ENCODE peak calls at places on chromosomes 5 and 9, in seven cellular contexts. G, U, I, D, J, B and C are unnamed samples.

GRCh38 chr5:97501286-97501964 is 318.4 kb upstream of the RIOK2 start:
- DNase-seq in I (peak), B (no peak), D (no peak), J (no peak), U (no peak), G (no peak), C (no peak)

GRCh38 chr9:37382161-37382981 is 40.1 kb upstream of the GRHPR start:
- DNase-seq in D (no peak), B (no peak), G (no peak), J (no peak), U (peak), I (no peak), C (no peak)

GRCh38 chr5:36573441-36573840 is 33.0 kb upstream of the SLC1A3 start:
- DNase-seq in B (no peak), G (peak), J (no peak), D (no peak), U (no peak), I (peak), C (no peak)

GRCh38 chr9:137286980-137287383 is 9.5 kb downstream of the TOR4A start:
- DNase-seq in G (no peak), D (no peak), I (peak), B (peak), J (no peak), U (peak), C (no peak)

GRCh38 chr9:10094563-10094962 is 518.2 kb downstream of the PTPRD start:
- DNase-seq in U (no peak), D (no peak), B (no peak), G (no peak), J (no peak), I (no peak), C (no peak)

GRCh38 chr9:18393340-18394130 is 80.4 kb upstream of the ADAMTSL1 start:
- DNase-seq in I (peak), U (no peak), B (peak), J (no peak), D (no peak), G (peak), C (no peak)

GRCh38 chr9:74138182-74138581 is 359.0 kb upstream of the RORB start:
- DNase-seq in I (no peak), D (no peak), B (no peak), G (no peak), J (no peak), U (no peak), C (no peak)

GRCh38 chr9:129432671-129433154 is 188.2 kb downstream of the C9orf50 start:
- DNase-seq in D (no peak), B (no peak), G (no peak), J (no peak), U (no peak), I (no peak), C (no peak)

GRCh38 chr5:54743997-54744788 is 226.6 kb downstream of the SNX18 start:
- DNase-seq in G (peak), B (peak), D (no peak), I (peak), U (peak), J (no peak), C (peak)

GRCh38 chr9:111366978-111367377 is 37.0 kb upstream of the OR2K2 start:
- DNase-seq in I (no peak), G (no peak), D (no peak), B (no peak), J (no peak), U (no peak), C (no peak)

GRCh38 chr9:82275531-82275930 is 287.0 kb downstream of the SPATA31D1 start:
- DNase-seq in B (no peak), J (no peak), D (no peak), G (no peak), I (no peak), U (no peak), C (no peak)

GRCh38 chr5:141330299-141331080 is at the start of gene PCDHGA1:
- DNase-seq in G (no peak), I (peak), J (no peak), U (peak), D (no peak), B (no peak), C (no peak)

GRCh38 chr9:127968717-127969383 is 11.9 kb downstream of the EEIG1 start:
- DNase-seq in G (peak), I (peak), U (no peak), D (peak), B (no peak), J (no peak), C (no peak)

GRCh38 chr5:171945476-171945875 is 61.0 kb downstream of the FBXW11 start:
- DNase-seq in G (no peak), B (no peak), I (no peak), J (no peak), U (no peak), D (no peak), C (no peak)

GRCh38 chr9:117734523-117735314 is 30.5 kb downstream of the TLR4 start:
- DNase-seq in D (no peak), B (no peak), I (peak), G (no peak), U (no peak), J (no peak), C (no peak)

GRCh38 chr9:124449381-124450151 is 685 bp upstream of the ADGRD2 start:
- DNase-seq in J (no peak), B (no peak), D (no peak), U (peak), I (peak), G (no peak), C (no peak)

GRCh38 chr5:149561848-149562247 is 10.6 kb upstream of the CSNK1A1 start:
- DNase-seq in I (peak), B (peak), J (no peak), D (no peak), G (peak), U (no peak), C (no peak)

GRCh38 chr5:40071870-40072269 is 607.8 kb upstream of the PTGER4 start:
- DNase-seq in G (no peak), U (no peak), B (no peak), D (no peak), I (peak), J (no peak), C (no peak)

GRCh38 chr5:79301046-79301712 is 65.2 kb downstream of the JMY start:
- DNase-seq in I (peak), D (no peak), J (no peak), G (no peak), B (peak), U (no peak), C (no peak)

GRCh38 chr5:54462281-54462680 is 6.8 kb downstream of the HSPB3 start:
- DNase-seq in J (no peak), G (no peak), D (no peak), I (no peak), U (no peak), B (no peak), C (no peak)

GRCh38 chr5:961002-961710 is 47.4 kb upstream of the NKD2 start:
- DNase-seq in J (no peak), I (no peak), U (no peak), D (no peak), B (no peak), G (no peak), C (no peak)

GRCh38 chr9:73412874-73413273 is 261.2 kb downstream of the ANXA1 start:
- DNase-seq in D (no peak), G (no peak), J (no peak), B (no peak), U (no peak), I (no peak), C (no peak)

GRCh38 chr5:2695200-2695891 is 56.1 kb downstream of the IRX2 start:
- DNase-seq in U (no peak), I (no peak), J (no peak), G (no peak), B (no peak), D (no peak), C (no peak)

GRCh38 chr5:19701731-19702130 is 286.3 kb downstream of the CDH18 start:
- DNase-seq in I (no peak), G (no peak), D (no peak), B (no peak), J (no peak), U (no peak), C (no peak)

GRCh38 chr5:59842999-59843398 is 50.5 kb downstream of the PDE4D start:
- DNase-seq in B (no peak), G (no peak), J (no peak), D (no peak), U (no peak), I (no peak), C (no peak)

GRCh38 chr5:156529902-156530301 is 202.9 kb downstream of the SGCD start:
- DNase-seq in B (no peak), I (no peak), J (no peak), U (no peak), G (no peak), D (no peak), C (no peak)

GRCh38 chr5:181167814-181168488 is 20.6 kb downstream of the OR2V2 start:
- DNase-seq in G (no peak), U (no peak), D (no peak), I (no peak), J (peak), B (peak), C (no peak)

GRCh38 chr5:156411-157072 is 34.8 kb upstream of the LRRC14B start:
- DNase-seq in J (peak), G (no peak), I (no peak), B (no peak), D (no peak), U (no peak), C (peak)

GRCh38 chr5:112149727-112150126 is 269.4 kb downstream of the EPB41L4A start:
- DNase-seq in G (no peak), B (no peak), D (no peak), J (no peak), U (no peak), I (no peak), C (no peak)

GRCh38 chr5:154461531-154461930 is 15.7 kb downstream of the SAP30L start:
- DNase-seq in I (peak), G (no peak), B (no peak), U (no peak), J (no peak), D (no peak), C (no peak)

GRCh38 chr9:89988458-89988857 is 383.6 kb downstream of the GADD45G start:
- DNase-seq in G (no peak), I (no peak), D (no peak), U (no peak), B (no peak), J (no peak), C (no peak)

GRCh38 chr9:16425572-16425971 is 444.9 kb downstream of the BNC2 start:
- DNase-seq in G (no peak), U (no peak), J (no peak), B (no peak), D (no peak), I (peak), C (no peak)

GRCh38 chr9:137945581-137945980 is 68.0 kb downstream of the CACNA1B start:
- DNase-seq in D (no peak), J (no peak), U (no peak), G (no peak), B (no peak), I (peak), C (no peak)

GRCh38 chr9:69946800-69947437 is 96.7 kb upstream of the MAMDC2 start:
- DNase-seq in I (peak), U (no peak), B (peak), G (peak), D (no peak), J (no peak), C (peak)

GRCh38 chr5:38226091-38226490 is 32.3 kb upstream of the EGFLAM start:
- DNase-seq in I (no peak), D (no peak), B (no peak), U (no peak), G (no peak), J (no peak), C (no peak)

GRCh38 chr9:120904061-120904998 is 22.3 kb downstream of the TRAF1 start:
- DNase-seq in B (no peak), J (no peak), I (no peak), D (no peak), U (no peak), G (no peak), C (no peak)

GRCh38 chr5:148807845-148808244 is 18.6 kb upstream of the ADRB2 start:
- DNase-seq in G (no peak), U (no peak), I (no peak), D (no peak), B (no peak), J (no peak), C (peak)

GRCh38 chr5:153546566-153546965 is 56.1 kb downstream of the GRIA1 start:
- DNase-seq in J (no peak), B (no peak), G (peak), I (peak), U (no peak), D (no peak), C (no peak)

GRCh38 chr9:95092321-95093072 is 225.0 kb downstream of the FANCC start:
- DNase-seq in G (peak), J (no peak), U (no peak), B (peak), I (peak), D (no peak), C (no peak)

DNA sequence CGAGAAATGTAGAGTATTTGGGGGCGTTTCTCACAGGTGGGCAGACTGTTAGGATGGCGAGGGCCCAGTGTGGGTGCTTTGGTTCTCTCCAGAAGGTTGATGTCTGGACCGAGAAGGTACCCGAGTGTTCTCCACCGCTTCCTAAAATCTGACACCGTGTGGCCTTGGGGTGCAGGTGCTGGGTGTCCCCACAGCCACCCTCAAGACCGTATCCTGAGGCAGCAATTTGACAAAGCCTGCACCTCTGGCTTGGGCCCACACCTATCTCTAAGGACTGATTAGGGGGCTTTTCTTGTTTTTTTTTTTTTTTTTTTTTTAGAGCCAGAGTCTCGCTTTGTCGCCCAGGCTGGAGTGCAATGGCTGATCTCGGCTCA is 1.3 kb downstream of the PPP1R26 start:
- DNase-seq in D (no peak), I (no peak), J (no peak), B (no peak), U (no peak), G (no peak), C (no peak)
- TF ChIP-seq CTCF in D (no peak), I (no peak), J (no peak), B (no peak), U (no peak), G (no peak), C (no peak)

GRCh38 chr9:109454601-109455155 is 43.4 kb downstream of the PTPN3 start:
- DNase-seq in B (no peak), D (no peak), I (no peak), G (no peak), U (no peak), J (no peak), C (no peak)

GRCh38 chr9:109455391-109455790 is 42.7 kb downstream of the PTPN3 start:
- DNase-seq in B (no peak), D (no peak), I (no peak), J (no peak), G (no peak), U (no peak), C (no peak)

GRCh38 chr9:109454041-109454440 is 44.1 kb downstream of the PTPN3 start:
- DNase-seq in I (no peak), D (no peak), G (no peak), U (no peak), B (no peak), J (no peak), C (no peak)

GRCh38 chr9:109456811-109457210 is 41.3 kb downstream of the PTPN3 start:
- DNase-seq in U (no peak), B (no peak), D (no peak), J (no peak), I (no peak), G (no peak), C (no peak)

DNA sequence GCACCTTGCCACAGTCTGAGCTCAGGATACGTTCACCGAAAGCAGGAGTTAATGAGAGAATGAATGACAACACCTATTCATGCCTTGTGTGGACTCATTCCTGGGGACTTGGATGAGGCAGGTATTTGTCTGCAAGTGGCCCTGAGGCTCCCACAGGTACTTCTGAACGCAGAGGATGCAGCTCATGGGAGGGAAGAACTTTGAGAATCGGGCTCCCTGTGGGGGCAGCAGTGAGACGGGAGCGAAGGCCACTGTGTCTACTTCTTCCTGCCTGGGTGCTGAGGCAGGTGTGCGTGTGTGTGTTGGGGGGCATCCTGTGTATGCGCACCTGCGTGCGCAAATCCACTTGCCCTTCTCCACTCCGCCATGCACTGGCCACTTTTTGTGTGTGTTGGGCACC is 42.2 kb downstream of the PTPN3 start:
- DNase-seq in G (no peak), U (no peak), J (no peak), D (no peak), I (no peak), B (no peak), C (no peak)
- TF ChIP-seq CTCF in G (no peak), U (no peak), J (no peak), D (no peak), I (no peak), B (no peak), C (no peak)

GRCh38 chr9:4030751-4031150 is 269.1 kb downstream of the GLIS3 start:
- DNase-seq in D (no peak), I (peak), B (no peak), G (no peak), U (no peak), J (no peak), C (no peak)
- TF ChIP-seq CTCF in D (no peak), I (no peak), B (no peak), G (no peak), U (no peak), J (no peak), C (no peak)

GRCh38 chr5:102747386-102748166 is 7.5 kb upstream of the PAM start:
- DNase-seq in G (no peak), I (no peak), D (no peak), U (peak), B (no peak), J (no peak), C (no peak)
- TF ChIP-seq CTCF in G (no peak), I (no peak), D (no peak), U (no peak), B (no peak), J (no peak), C (no peak)

GRCh38 chr5:176394096-176394495 is 5.5 kb downstream of the HIGD2A start:
- DNase-seq in D (no peak), U (no peak), G (no peak), B (no peak), I (no peak), J (no peak), C (no peak)

GRCh38 chr5:176389114-176389768 is 690 bp downstream of the HIGD2A start:
- DNase-seq in B (no peak), U (no peak), D (no peak), G (no peak), I (no peak), J (no peak), C (no peak)

GRCh38 chr5:176392526-176392925 is 4.0 kb downstream of the HIGD2A start:
- DNase-seq in D (no peak), G (no peak), J (no peak), U (no peak), B (no peak), I (no peak), C (no peak)

GRCh38 chr5:176391999-176392398 is 3.4 kb downstream of the HIGD2A start:
- DNase-seq in D (no peak), B (no peak), U (no peak), G (no peak), J (no peak), I (no peak), C (no peak)

DNA sequence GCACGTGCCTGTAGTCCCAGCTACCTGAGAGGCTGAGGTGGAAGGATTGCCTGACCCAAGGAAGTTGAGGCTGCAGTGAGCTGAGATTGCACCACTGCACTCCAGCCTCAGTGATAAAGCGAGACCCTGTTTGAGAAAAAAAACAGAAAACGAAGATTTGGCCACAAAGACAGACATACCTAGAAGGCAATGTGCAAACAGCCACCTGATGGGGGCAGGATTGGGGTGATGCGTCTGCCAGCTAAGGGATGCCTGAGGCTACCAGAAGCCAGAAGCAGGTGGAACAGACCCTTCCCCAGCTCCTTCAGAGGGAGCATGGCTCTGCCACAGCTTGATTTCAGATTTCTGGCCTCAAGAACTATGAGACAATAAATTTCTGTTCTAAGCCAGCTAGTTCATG is 2.9 kb downstream of the HIGD2A start:
- DNase-seq in I (no peak), G (no peak), D (no peak), B (no peak), U (no peak), J (no peak), C (no peak)
- TF ChIP-seq CTCF in I (no peak), G (no peak), D (no peak), B (no peak), U (no peak), J (no peak), C (no peak)

GRCh38 chr9:995192-995591 is 18.7 kb downstream of the DMRT3 start:
- DNase-seq in U (no peak), B (no peak), I (no peak), D (no peak), J (no peak), G (no peak), C (no peak)

GRCh38 chr9:995776-996175 is 19.3 kb downstream of the DMRT3 start:
- DNase-seq in J (no peak), D (no peak), I (peak), G (peak), B (no peak), U (no peak), C (no peak)

GRCh38 chr9:994005-994404 is 17.6 kb downstream of the DMRT3 start:
- DNase-seq in J (no peak), U (no peak), D (no peak), I (no peak), G (no peak), B (no peak), C (no peak)
- TF ChIP-seq CTCF in J (no peak), U (no peak), D (no peak), I (no peak), G (no peak), B (no peak), C (no peak)

DNA sequence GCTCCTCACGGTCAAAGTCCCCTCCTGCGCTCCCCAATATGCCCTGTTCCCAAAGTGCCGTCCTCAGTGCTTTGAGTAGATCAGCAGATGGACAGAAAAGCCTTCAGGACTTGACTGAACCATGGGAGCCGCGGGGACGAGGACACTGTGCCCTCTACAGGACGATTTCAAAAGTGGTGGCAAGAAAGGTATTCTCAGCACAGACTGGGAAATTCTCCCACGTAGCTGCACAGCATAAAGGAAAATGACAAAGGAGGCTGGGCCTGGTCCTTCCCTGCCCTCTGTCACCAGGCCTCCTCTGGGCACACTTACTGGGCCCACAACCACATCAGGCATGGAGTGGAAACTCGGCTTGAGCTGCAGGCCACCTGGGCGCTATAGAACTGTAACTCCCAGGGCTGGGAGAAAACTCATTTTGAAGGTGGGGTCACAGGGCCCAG is 16.7 kb upstream of the MTMR12 start:
- DNase-seq in D (peak), U (peak), B (peak), J (peak), G (no peak), I (peak), C (no peak)
- TF ChIP-seq CTCF in D (peak), U (peak), B (peak), J (peak), G (peak), I (peak), C (peak)

GRCh38 chr9:100322954-100323536 is 29.7 kb downstream of the TEX10 start:
- DNase-seq in U (peak), G (no peak), J (peak), D (no peak), B (peak), I (peak), C (no peak)

GRCh38 chr9:100324594-100325200 is 28.0 kb downstream of the TEX10 start:
- DNase-seq in U (peak), G (no peak), D (no peak), B (no peak), J (no peak), I (peak), C (no peak)
- TF ChIP-seq CTCF in U (peak), G (no peak), D (peak), B (peak), J (peak), I (peak), C (peak)